ENCODE peak calls at places on chromosomes 7 and 10, in five cellular contexts. I is epithelial cell of proximal tubule, X is IMR-90, P is upper lobe of right lung, K is cardiac fibroblast. E is an unnamed sample.

GRCh38 chr10:80324086-80324485 is 32.5 kb downstream of the DYDC1 start:
- DNase-seq in I (no peak), X (peak), P (no peak), K (peak), E (no peak)

GRCh38 chr10:95356190-95356955 is 65.6 kb upstream of the PDLIM1 start:
- DNase-seq in I (no peak), X (no peak), P (no peak), K (no peak), E (no peak)

GRCh38 chr7:27242580-27243339 is at the start of gene EVX1:
- DNase-seq in I (no peak), X (peak), P (peak), K (peak), E (peak)

GRCh38 chr7:20199015-20199737 is 18.0 kb downstream of the MACC1 start:
- DNase-seq in I (peak), X (peak), P (peak), K (peak), E (no peak)

GRCh38 chr10:2099321-2099720 is 362.0 kb upstream of the ADARB2 start:
- DNase-seq in I (no peak), X (no peak), P (no peak), K (no peak), E (no peak)

GRCh38 chr7:33854951-33855350 is 50.4 kb upstream of the BMPER start:
- DNase-seq in I (peak), X (peak), P (no peak), K (peak), E (no peak)

GRCh38 chr10:67549390-67549789 is 146.6 kb downstream of the CTNNA3 start:
- DNase-seq in I (no peak), X (peak), P (no peak), K (peak), E (no peak)

GRCh38 chr10:127757033-127757432 is 20.0 kb downstream of the FOXI2 start:
- DNase-seq in I (no peak), X (no peak), P (no peak), K (no peak), E (no peak)

GRCh38 chr10:52864459-52865106 is 92.0 kb upstream of the MBL2 start:
- DNase-seq in I (peak), X (peak), P (no peak), K (peak), E (no peak)

GRCh38 chr7:28725911-28726310 is 232.2 kb downstream of the TRIL start:
- DNase-seq in I (no peak), X (peak), P (no peak), K (no peak), E (no peak)

GRCh38 chr7:100373261-100373831 is at the start of gene PILRA:
- DNase-seq in I (no peak), X (no peak), P (peak), K (peak), E (no peak)

GRCh38 chr7:2759736-2760097 is 71.7 kb downstream of the AMZ1 start:
- DNase-seq in I (no peak), X (no peak), P (no peak), K (no peak), E (peak)

GRCh38 chr10:131934769-131935168 is 34.0 kb downstream of the PPP2R2D start:
- DNase-seq in I (no peak), X (no peak), P (peak), K (no peak), E (no peak)

GRCh38 chr10:80413152-80413996 is 5.0 kb downstream of the PRXL2A start:
- DNase-seq in I (no peak), X (peak), P (no peak), K (peak), E (no peak)

GRCh38 chr10:1476106-1476803 is 261.1 kb downstream of the ADARB2 start:
- DNase-seq in I (no peak), X (no peak), P (no peak), K (no peak), E (no peak)

GRCh38 chr10:103814626-103815370 is 40.6 kb downstream of the SH3PXD2A start:
- DNase-seq in I (no peak), X (peak), P (peak), K (no peak), E (no peak)

GRCh38 chr10:78894841-78895195 is 173.9 kb upstream of the ZMIZ1 start:
- DNase-seq in I (no peak), X (no peak), P (no peak), K (no peak), E (no peak)

GRCh38 chr10:94890264-94891022 is 48.0 kb upstream of the CYP2C9 start:
- DNase-seq in I (no peak), X (no peak), P (no peak), K (no peak), E (no peak)

GRCh38 chr10:44384601-44385422 is at the start of gene CXCL12:
- DNase-seq in I (no peak), X (peak), P (peak), K (peak), E (peak)

GRCh38 chr10:86110156-86110786 is 256.3 kb downstream of the GRID1 start:
- DNase-seq in I (no peak), X (no peak), P (no peak), K (no peak), E (no peak)

GRCh38 chr7:131606346-131607290 is 50.2 kb upstream of the PODXL start:
- DNase-seq in I (no peak), X (no peak), P (no peak), K (no peak), E (no peak)

GRCh38 chr7:42522227-42522991 is 285.4 kb upstream of the GLI3 start:
- DNase-seq in I (no peak), X (no peak), P (no peak), K (peak), E (no peak)
- TF ChIP-seq CTCF in I (no peak), X (no peak), P (no peak), K (no peak), E (no peak)

GRCh38 chr10:92641492-92641891 is 48.3 kb upstream of the HHEX start:
- DNase-seq in I (no peak), X (no peak), P (no peak), K (no peak), E (no peak)

GRCh38 chr10:92638037-92638436 is 45.1 kb downstream of the KIF11 start:
- DNase-seq in I (no peak), X (no peak), P (no peak), K (no peak), E (no peak)

DNA sequence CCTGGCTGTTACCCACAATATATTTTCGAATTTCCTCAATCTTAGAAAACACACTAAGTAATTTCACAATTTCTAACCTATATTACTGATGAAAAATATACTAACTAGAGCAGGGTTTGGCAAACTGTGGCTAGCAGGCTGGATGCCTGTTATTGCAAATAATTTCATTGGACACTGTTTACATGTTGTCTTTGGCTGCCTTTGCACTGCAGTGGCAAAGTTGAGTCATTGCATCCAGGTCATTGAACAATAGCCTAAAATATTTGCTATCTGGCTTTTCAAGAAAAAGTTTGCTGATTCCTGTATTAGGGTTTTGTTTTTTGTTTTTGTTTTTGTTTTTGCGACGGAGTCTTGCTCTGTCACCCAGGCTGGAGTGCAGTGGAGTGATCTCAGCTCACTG is 47.2 kb downstream of the KIF11 start:
- DNase-seq in I (peak), X (peak), P (no peak), K (peak), E (no peak)
- TF ChIP-seq CTCF in I (peak), X (peak), P (no peak), K (no peak), E (no peak)

GRCh38 chr10:24287559-24288195 is 78.7 kb downstream of the KIAA1217 start:
- DNase-seq in I (no peak), X (no peak), P (no peak), K (no peak), E (no peak)
- TF ChIP-seq CTCF in I (no peak), X (no peak), P (no peak), K (no peak), E (no peak)

DNA sequence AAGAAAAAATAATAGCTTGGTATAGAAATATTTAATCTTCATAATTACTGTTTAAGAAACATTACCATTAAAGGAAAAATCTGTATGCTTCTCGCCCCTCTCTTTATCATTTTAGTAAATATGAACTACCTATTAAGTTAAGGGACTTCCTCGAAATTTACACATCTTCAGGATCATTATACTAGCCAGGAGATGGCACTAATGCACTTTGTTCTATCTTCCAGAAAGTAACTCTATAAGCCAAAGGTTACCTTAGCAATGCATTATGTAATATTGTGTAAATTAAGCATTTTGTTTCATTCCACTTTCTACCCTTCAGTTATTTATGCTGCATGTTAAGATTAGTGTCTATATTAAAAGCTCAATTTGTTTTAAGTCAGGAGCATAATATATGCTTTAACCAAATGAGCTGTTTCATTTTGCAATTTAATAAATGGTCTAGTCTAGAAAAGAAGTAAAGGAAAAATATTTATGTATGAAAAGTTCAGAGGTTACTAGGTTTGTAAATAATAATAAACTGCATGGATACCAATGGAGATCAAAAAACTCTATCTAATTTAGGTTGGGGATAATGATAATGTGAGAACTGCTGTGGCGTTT is 128.4 kb downstream of the ANKRD7 start:
- DNase-seq in I (peak), X (no peak), P (no peak), K (peak), E (no peak)
- TF ChIP-seq CTCF in I (peak), X (no peak), P (no peak), K (no peak), E (no peak)

DNA sequence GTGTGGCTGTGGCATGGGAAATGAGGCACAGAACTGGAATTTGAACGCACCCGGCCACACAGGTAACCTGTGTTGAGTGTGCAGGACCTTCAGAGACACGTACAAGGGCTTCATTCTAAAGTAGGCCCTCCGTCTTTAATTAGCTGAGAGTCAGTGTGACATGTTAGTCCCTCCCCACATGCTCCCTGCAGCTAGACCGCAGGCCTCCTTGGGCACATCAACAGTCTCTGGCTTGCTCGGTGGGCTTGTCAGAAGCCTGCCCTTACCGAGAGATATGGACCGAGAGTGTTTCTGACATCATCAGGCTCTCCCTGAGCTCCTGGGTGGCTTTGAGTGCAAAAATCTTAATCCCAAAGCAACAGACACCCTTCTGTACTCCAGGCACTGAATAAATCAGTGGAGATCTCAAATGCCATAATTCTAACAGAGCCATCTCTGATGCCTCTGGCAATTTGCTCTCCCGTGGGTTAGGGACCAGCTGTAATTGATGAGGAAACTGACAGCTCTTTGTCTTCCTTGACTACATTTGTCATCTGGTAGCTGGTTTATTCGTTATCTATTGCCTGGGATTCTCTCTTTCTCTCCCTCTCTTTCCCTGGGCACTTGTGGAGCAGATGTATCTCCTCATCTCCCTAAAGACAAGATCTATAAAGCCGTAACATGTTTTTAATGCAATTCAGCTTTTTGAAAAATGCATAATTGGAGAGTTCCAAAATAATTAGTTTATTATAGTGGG is 850.6 kb downstream of the TYW1 start:
- DNase-seq in I (no peak), X (no peak), P (no peak), K (no peak), E (no peak)
- TF ChIP-seq CTCF in I (no peak), X (no peak), P (no peak), K (no peak), E (no peak)

GRCh38 chr10:100803908-100804307 is 58.5 kb downstream of the PAX2 start:
- DNase-seq in I (no peak), X (no peak), P (no peak), K (no peak), E (peak)
- TF ChIP-seq CTCF in I (no peak), X (no peak), P (no peak), K (no peak), E (no peak)

GRCh38 chr10:110016037-110016436 is 8.3 kb downstream of the ADD3 start:
- DNase-seq in I (no peak), X (peak), P (no peak), K (peak), E (no peak)
- TF ChIP-seq CTCF in I (peak), X (peak), P (peak), K (peak), E (no peak)

GRCh38 chr10:14186245-14186644 is 144.5 kb downstream of the FRMD4A start:
- DNase-seq in I (no peak), X (peak), P (no peak), K (no peak), E (no peak)
- TF ChIP-seq CTCF in I (peak), X (peak), P (no peak), K (peak), E (peak)

DNA sequence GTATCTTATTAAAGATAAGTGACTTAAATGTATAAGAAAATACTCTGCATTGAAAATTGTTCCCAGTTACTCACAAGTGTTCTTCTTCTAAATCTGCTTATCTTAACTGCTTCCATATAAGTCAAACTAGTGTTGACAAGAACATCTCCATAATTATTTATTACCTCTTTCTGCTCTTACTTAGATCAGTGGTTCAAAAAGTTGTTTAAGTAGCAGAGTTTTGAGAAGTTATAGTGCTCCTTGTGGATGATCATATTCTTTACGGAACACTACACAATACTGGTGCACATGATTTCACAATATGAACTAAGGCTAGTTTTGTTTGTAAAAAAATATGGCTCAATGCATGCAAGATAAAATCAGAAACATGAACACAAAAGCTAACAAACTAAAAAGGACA is 168.4 kb downstream of the SEMA3D start:
- DNase-seq in I (no peak), X (peak), P (no peak), K (peak), E (no peak)
- TF ChIP-seq CTCF in I (no peak), X (no peak), P (no peak), K (no peak), E (no peak)

DNA sequence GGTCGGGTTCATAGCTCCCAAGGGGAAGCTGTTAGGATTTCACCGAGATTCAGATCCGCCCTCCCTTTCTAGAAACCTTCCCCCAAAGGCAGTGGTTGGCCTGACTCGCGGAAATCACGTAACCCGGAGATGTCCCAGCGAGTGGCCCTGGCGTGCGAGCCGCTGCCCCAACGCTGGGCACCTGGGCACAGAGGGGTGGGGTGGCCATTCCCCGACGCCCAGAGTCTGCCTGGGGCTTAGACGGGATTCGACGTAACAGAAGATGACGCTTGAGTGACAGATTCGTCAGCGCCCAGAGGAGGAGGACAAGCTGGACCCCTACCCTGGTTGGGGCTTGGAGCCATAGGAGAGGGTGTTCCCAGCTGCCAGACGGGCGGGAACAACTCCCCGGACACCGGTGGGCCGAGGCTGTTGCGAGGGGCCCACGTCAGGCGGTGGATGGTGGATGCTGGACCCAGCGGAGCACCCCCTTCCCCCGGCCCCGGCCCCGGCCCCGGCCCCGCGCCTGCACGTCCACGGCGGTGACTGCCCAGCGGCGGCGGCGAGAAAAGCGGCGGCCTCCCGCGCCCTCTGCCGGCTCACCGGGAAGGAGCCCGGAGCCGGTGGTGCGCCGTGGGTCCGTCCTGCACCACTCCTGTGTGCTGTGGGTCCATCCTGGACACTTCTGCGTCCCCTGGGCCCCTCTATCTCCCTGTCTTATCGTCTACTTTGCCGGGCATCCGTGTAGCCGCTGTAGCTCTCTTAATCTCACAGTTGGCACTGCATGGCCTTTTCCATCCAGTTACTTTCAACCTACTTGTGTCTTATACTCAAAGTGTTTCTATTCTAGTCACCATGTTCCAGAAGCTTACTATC is 35.4 kb upstream of the KNDC1 start:
- DNase-seq in I (no peak), X (no peak), P (peak), K (peak), E (peak)
- TF ChIP-seq CTCF in I (peak), X (peak), P (peak), K (peak), E (no peak)